ENCODE peak calls at places on chromosome 2, in four cellular contexts. One of them, this sample, is unnamed.

GRCh38 chr2:187586091-187586632 is 31.9 kb upstream of the TFPI start:
- DNase-seq in caudate nucleus: no peak
- DNase-seq in HCT116: no peak
- DNase-seq in WERI-Rb-1: no peak
- DNase-seq in this sample: no peak

GRCh38 chr2:127701651-127702394 is 526 bp downstream of the SFT2D3 start:
- DNase-seq in HCT116: peak
- DNase-seq in WERI-Rb-1: peak
- DNase-seq in caudate nucleus: no peak
- DNase-seq in this sample: peak

GRCh38 chr2:68594674-68595492 is 48.5 kb upstream of the PROKR1 start:
- DNase-seq in WERI-Rb-1: peak
- DNase-seq in HCT116: peak
- DNase-seq in caudate nucleus: no peak
- DNase-seq in this sample: no peak

GRCh38 chr2:3839489-3839888 is 136.1 kb downstream of the DCDC2C start:
- DNase-seq in HCT116: no peak
- DNase-seq in caudate nucleus: no peak
- DNase-seq in WERI-Rb-1: no peak
- DNase-seq in this sample: no peak

GRCh38 chr2:97868986-97869721 is 126.6 kb downstream of the TMEM131 start:
- DNase-seq in caudate nucleus: no peak
- DNase-seq in WERI-Rb-1: no peak
- DNase-seq in HCT116: peak
- DNase-seq in this sample: peak

GRCh38 chr2:60507211-60507810 is 46.1 kb downstream of the BCL11A start:
- DNase-seq in WERI-Rb-1: no peak
- DNase-seq in HCT116: no peak
- DNase-seq in caudate nucleus: no peak
- DNase-seq in this sample: no peak

GRCh38 chr2:46460991-46461715 is 18.2 kb upstream of the TMEM247 start:
- DNase-seq in HCT116: peak
- DNase-seq in caudate nucleus: peak
- DNase-seq in WERI-Rb-1: peak
- DNase-seq in this sample: peak

GRCh38 chr2:64905338-64906024 is 83.7 kb upstream of the SLC1A4 start:
- DNase-seq in HCT116: no peak
- DNase-seq in WERI-Rb-1: no peak
- DNase-seq in caudate nucleus: no peak
- DNase-seq in this sample: no peak

GRCh38 chr2:1162768-1163584 is 212.3 kb downstream of the SNTG2 start:
- DNase-seq in HCT116: no peak
- DNase-seq in WERI-Rb-1: no peak
- DNase-seq in caudate nucleus: no peak
- DNase-seq in this sample: no peak

GRCh38 chr2:127608061-127609011 is 37.6 kb upstream of the GPR17 start:
- DNase-seq in HCT116: no peak
- DNase-seq in WERI-Rb-1: peak
- DNase-seq in caudate nucleus: no peak
- DNase-seq in this sample: no peak

GRCh38 chr2:47015206-47015605 is 99.6 kb upstream of the MCFD2 start:
- DNase-seq in caudate nucleus: no peak
- DNase-seq in HCT116: no peak
- DNase-seq in WERI-Rb-1: no peak
- DNase-seq in this sample: no peak

GRCh38 chr2:232842689-232843088 is 27.4 kb upstream of the SNORC start:
- DNase-seq in caudate nucleus: no peak
- DNase-seq in HCT116: no peak
- DNase-seq in WERI-Rb-1: no peak
- DNase-seq in this sample: no peak

GRCh38 chr2:167550448-167550847 is 662.2 kb downstream of the XIRP2 start:
- DNase-seq in caudate nucleus: no peak
- DNase-seq in HCT116: peak
- DNase-seq in WERI-Rb-1: no peak
- DNase-seq in this sample: no peak

GRCh38 chr2:185174353-185174752 is 564.3 kb upstream of the FSIP2 start:
- DNase-seq in WERI-Rb-1: no peak
- DNase-seq in HCT116: no peak
- DNase-seq in caudate nucleus: no peak
- DNase-seq in this sample: no peak

GRCh38 chr2:63226297-63226696 is 175.7 kb downstream of the OTX1 start:
- DNase-seq in HCT116: no peak
- DNase-seq in caudate nucleus: no peak
- DNase-seq in WERI-Rb-1: no peak
- DNase-seq in this sample: no peak

GRCh38 chr2:166637051-166637450 is 143.0 kb upstream of the SCN7A start:
- DNase-seq in caudate nucleus: no peak
- DNase-seq in WERI-Rb-1: no peak
- DNase-seq in HCT116: no peak
- DNase-seq in this sample: no peak

GRCh38 chr2:53575606-53576360 is 191.8 kb upstream of the CHAC2 start:
- DNase-seq in WERI-Rb-1: peak
- DNase-seq in caudate nucleus: no peak
- DNase-seq in HCT116: no peak
- DNase-seq in this sample: no peak

GRCh38 chr2:209468796-209469325 is 45.0 kb downstream of the MAP2 start:
- DNase-seq in HCT116: no peak
- DNase-seq in caudate nucleus: no peak
- DNase-seq in WERI-Rb-1: no peak
- DNase-seq in this sample: no peak

GRCh38 chr2:215702116-215702905 is 266.4 kb upstream of the FN1 start:
- DNase-seq in WERI-Rb-1: no peak
- DNase-seq in caudate nucleus: no peak
- DNase-seq in HCT116: no peak
- DNase-seq in this sample: no peak

GRCh38 chr2:103815732-103816131 is 1038.2 kb upstream of the POU3F3 start:
- DNase-seq in caudate nucleus: no peak
- DNase-seq in HCT116: no peak
- DNase-seq in WERI-Rb-1: no peak
- DNase-seq in this sample: no peak

GRCh38 chr2:126224766-126225165 is 431.2 kb upstream of the GYPC start:
- DNase-seq in HCT116: no peak
- DNase-seq in WERI-Rb-1: no peak
- DNase-seq in caudate nucleus: no peak
- DNase-seq in this sample: no peak

GRCh38 chr2:44883356-44883755 is 58.1 kb upstream of the SIX3 start:
- DNase-seq in WERI-Rb-1: no peak
- DNase-seq in HCT116: no peak
- DNase-seq in caudate nucleus: no peak
- DNase-seq in this sample: no peak

GRCh38 chr2:232891621-232892071 is 21.6 kb downstream of the SNORC start:
- DNase-seq in WERI-Rb-1: no peak
- DNase-seq in HCT116: no peak
- DNase-seq in caudate nucleus: no peak
- DNase-seq in this sample: no peak

GRCh38 chr2:62343206-62343605 is 147.3 kb downstream of the B3GNT2 start:
- DNase-seq in WERI-Rb-1: no peak
- DNase-seq in caudate nucleus: no peak
- DNase-seq in HCT116: no peak
- DNase-seq in this sample: no peak

GRCh38 chr2:201118957-201119848 is 3.2 kb downstream of the CFLAR start:
- DNase-seq in HCT116: peak
- DNase-seq in caudate nucleus: no peak
- DNase-seq in WERI-Rb-1: no peak
- DNase-seq in this sample: no peak

GRCh38 chr2:103284750-103285149 is 522.9 kb downstream of the TMEM182 start:
- DNase-seq in caudate nucleus: no peak
- DNase-seq in HCT116: no peak
- DNase-seq in WERI-Rb-1: no peak
- DNase-seq in this sample: no peak